ENCODE peak calls at places on chromosomes 3 and 15, in seven cellular contexts. L is mesenchymal stem cell, Z is IMR-90, U is mesendoderm, P is neuronal stem cell, I is H1, W is trophoblast cell. C is an unnamed sample.
A peak's percentile ranks its signal among the peaks of the same experiment; 100 is the strongest.

GRCh38 chr3:156764761-156765160 is 61.4 kb upstream of the LEKR1 start:
- DNase-seq in L (no peak), I (no peak), U (no peak), P (no peak), Z (peak; percentile 29), W (no peak), C (no peak)

GRCh38 chr15:41862515-41863116 is 24.0 kb downstream of the PLA2G4B start:
- DNase-seq in I (no peak), L (no peak), P (no peak), U (peak; percentile 57), Z (no peak), W (no peak), C (peak; percentile 73)

GRCh38 chr15:90571063-90571541 is 41.4 kb downstream of the CRTC3 start:
- DNase-seq in Z (no peak), U (no peak), W (peak; percentile 44), L (peak; percentile 8), P (no peak), I (no peak), C (no peak)

GRCh38 chr15:77030928-77031375 is 36.0 kb downstream of the PSTPIP1 start:
- DNase-seq in Z (no peak), I (no peak), P (no peak), L (no peak), U (no peak), W (no peak), C (peak; percentile 23)

GRCh38 chr3:135516143-135516542 is 449.4 kb upstream of the PPP2R3A start:
- DNase-seq in W (no peak), P (no peak), Z (peak; percentile 41), I (peak; percentile 23), U (peak; percentile 86), L (peak; percentile 2), C (peak; percentile 75)

GRCh38 chr3:14803981-14804834 is 14.6 kb upstream of the FGD5 start:
- DNase-seq in P (no peak), Z (no peak), L (no peak), I (no peak), U (peak; percentile 55), W (no peak), C (no peak)

GRCh38 chr3:73687081-73688004 is 62.6 kb upstream of the PDZRN3 start:
- DNase-seq in I (no peak), W (no peak), U (peak; percentile 27), L (peak; percentile 30), Z (peak; percentile 71), P (no peak), C (no peak)

GRCh38 chr15:61518191-61518950 is 289.3 kb upstream of the RORA start:
- DNase-seq in Z (peak; percentile 2), P (no peak), I (no peak), W (peak; percentile 21), U (peak; percentile 12), L (no peak), C (no peak)

GRCh38 chr3:28912120-28912885 is 368.6 kb upstream of the RBMS3 start:
- DNase-seq in P (no peak), Z (peak; percentile 79), W (no peak), L (peak; percentile 59), I (no peak), U (no peak), C (no peak)

GRCh38 chr15:93028111-93028631 is 60.8 kb downstream of the RGMA start:
- DNase-seq in P (no peak), Z (no peak), W (no peak), I (no peak), L (no peak), U (no peak), C (no peak)

GRCh38 chr15:65954289-65954741 is 85.0 kb downstream of the RAB11A start:
- DNase-seq in U (peak; percentile 96), I (peak; percentile 67), Z (peak; percentile 18), L (no peak), P (no peak), W (no peak), C (peak; percentile 93)

GRCh38 chr15:33489335-33489734 is 178.6 kb downstream of the RYR3 start:
- DNase-seq in P (no peak), I (no peak), L (no peak), W (no peak), Z (no peak), U (no peak), C (no peak)

GRCh38 chr3:100796556-100796955 is 87.3 kb downstream of the TFG start:
- DNase-seq in W (no peak), Z (peak; percentile 47), P (no peak), L (peak; percentile 33), U (peak; percentile 37), I (no peak), C (no peak)

GRCh38 chr3:17466028-17466427 is 276.4 kb downstream of the TBC1D5 start:
- DNase-seq in P (no peak), I (no peak), L (no peak), Z (peak; percentile 39), U (no peak), W (peak; percentile 36), C (no peak)

GRCh38 chr15:25787855-25788521 is 75.1 kb downstream of the ATP10A start:
- DNase-seq in I (no peak), P (no peak), W (no peak), U (no peak), L (peak; percentile 26), Z (peak; percentile 63), C (no peak)

GRCh38 chr3:131386429-131386926 is 4.9 kb downstream of the NUDT16 start:
- DNase-seq in P (no peak), U (peak; percentile 25), Z (no peak), W (no peak), I (no peak), L (peak; percentile 42), C (no peak)

GRCh38 chr3:181561130-181561529 is 150.6 kb upstream of the SOX2 start:
- DNase-seq in W (no peak), L (no peak), Z (no peak), P (no peak), U (no peak), I (no peak), C (no peak)

GRCh38 chr3:43023766-43024165 is 44.7 kb downstream of the GASK1A start:
- DNase-seq in L (no peak), I (no peak), Z (no peak), U (no peak), P (no peak), W (no peak), C (no peak)

GRCh38 chr3:149277338-149277813 is 55.7 kb upstream of the CP start:
- DNase-seq in P (no peak), Z (peak; percentile 84), I (no peak), L (peak; percentile 83), U (peak; percentile 54), W (no peak), C (no peak)

GRCh38 chr3:63355809-63356208 is 77.7 kb downstream of the SYNPR start:
- DNase-seq in L (no peak), P (no peak), I (no peak), Z (no peak), W (no peak), U (no peak), C (no peak)

GRCh38 chr3:143972155-143972494 is 502 bp downstream of the DIPK2A start:
- DNase-seq in P (no peak), U (no peak), L (no peak), I (peak; percentile 21), W (no peak), Z (no peak), C (peak; percentile 53)

GRCh38 chr15:25397110-25397509 is 41.7 kb downstream of the UBE3A start:
- DNase-seq in U (no peak), Z (no peak), I (no peak), L (no peak), P (no peak), W (no peak), C (no peak)

GRCh38 chr15:50764331-50765201 is 940 bp downstream of the SPPL2A start:
- DNase-seq in P (no peak), W (no peak), Z (peak; percentile 27), U (no peak), I (no peak), L (peak; percentile 42), C (no peak)

DNA sequence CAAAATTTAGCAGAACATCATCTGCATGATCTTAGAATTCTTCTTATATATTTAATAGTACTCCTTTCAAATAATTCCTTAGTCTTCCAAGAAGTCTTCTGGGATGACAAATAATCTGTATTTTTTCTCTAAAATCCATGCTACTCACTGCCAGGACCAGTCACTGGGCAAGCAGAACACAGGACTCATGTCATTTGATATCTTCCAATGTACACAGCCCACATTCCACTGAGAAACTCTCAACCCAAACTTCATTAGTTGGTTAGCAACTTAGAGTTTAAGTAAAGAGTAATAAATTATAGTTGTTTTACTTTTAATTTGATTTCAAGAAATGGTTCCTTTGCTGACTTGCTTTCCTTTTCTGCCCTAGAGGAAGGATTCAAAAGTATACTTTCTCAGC is 317.0 kb downstream of the VGLL3 start:
- DNase-seq in P (no peak), Z (no peak), W (no peak), L (no peak), U (no peak), I (no peak), C (no peak)
- H4K8ac ChIP-seq in P (no peak overlapping the region), Z (no peak overlapping the region), W (no peak overlapping the region), L (no peak overlapping the region), U (no peak overlapping the region), I (no peak overlapping the region), C (no peak overlapping the region)

DNA sequence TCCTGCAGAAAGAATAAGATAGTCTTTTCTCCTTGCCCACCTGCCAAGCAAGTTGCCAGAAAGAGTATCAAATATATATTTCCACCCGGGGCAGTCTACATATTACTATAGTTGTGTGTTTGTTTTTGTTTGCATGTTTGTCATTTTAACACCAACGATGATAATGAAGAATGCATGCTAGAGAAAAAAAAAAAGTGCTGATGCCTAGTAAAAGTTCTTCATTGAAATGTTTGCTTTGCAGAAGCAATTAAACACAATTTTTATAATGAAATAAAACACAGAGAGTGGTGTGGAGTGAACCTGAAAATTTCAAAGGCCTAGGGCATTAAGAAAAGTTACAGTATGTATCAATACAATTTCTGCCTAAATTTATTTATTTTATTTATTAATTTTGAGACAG is 2.5 kb upstream of the PCLAF start:
- DNase-seq in W (no peak), U (no peak), P (no peak), I (no peak), Z (no peak), L (no peak), C (no peak)
- H4K8ac ChIP-seq in W (no peak overlapping the region), U (no peak overlapping the region), P (no peak overlapping the region), I (no peak overlapping the region), Z (no peak overlapping the region), L (no peak overlapping the region), C (no peak overlapping the region)

GRCh38 chr15:86660012-86660411 is 580.3 kb downstream of the AGBL1 start:
- DNase-seq in L (no peak), W (no peak), P (no peak), U (no peak), Z (no peak), I (no peak), C (no peak)
- H4K8ac ChIP-seq in L (no peak overlapping the region), W (no peak overlapping the region), P (no peak overlapping the region), U (no peak overlapping the region), Z (no peak overlapping the region), I (no peak overlapping the region), C (no peak overlapping the region)

GRCh38 chr15:70650567-70650966 is 112.8 kb downstream of the UACA start:
- DNase-seq in W (no peak), L (no peak), U (no peak), P (no peak), Z (no peak), I (no peak), C (no peak)

GRCh38 chr15:70643783-70644125 is 119.6 kb downstream of the UACA start:
- DNase-seq in W (no peak), U (peak; percentile 39), P (no peak), L (peak; percentile 11), Z (no peak), I (no peak), C (no peak)

GRCh38 chr15:70643106-70643782 is 120.1 kb downstream of the UACA start:
- DNase-seq in P (no peak), W (no peak), U (no peak), L (no peak), Z (no peak), I (no peak), C (no peak)

GRCh38 chr15:70646169-70646568 is 117.2 kb downstream of the UACA start:
- DNase-seq in U (peak; percentile 59), L (no peak), W (no peak), Z (no peak), P (no peak), I (no peak), C (no peak)

GRCh38 chr15:70647396-70647795 is 116.0 kb downstream of the UACA start:
- DNase-seq in W (no peak), L (no peak), U (no peak), P (no peak), I (no peak), Z (no peak), C (no peak)
- H4K8ac ChIP-seq in W (no peak overlapping the region), L (no peak overlapping the region), U (no peak overlapping the region), P (no peak overlapping the region), I (no peak overlapping the region), Z (no peak overlapping the region), C (no peak overlapping the region)

C was measured in H9.